ENCODE peak calls at places on chromosomes 4 and X, in eight cellular contexts. One of them, this sample, is unnamed.

GRCh38 chr4:90069151-90069550 is 58.0 kb upstream of the CCSER1 start:
- DNase-seq in activated CD8-positive, alpha-beta T cell treated with anti-CD3 and anti-CD28 coated beads for 36 hours: no peak
- DNase-seq in GOT3: no peak
- DNase-seq in substantia nigra: no peak
- DNase-seq in NCI-H1092 treated with DMSO at 0.1 percent for 48 hours: no peak
- DNase-seq in astrocyte of the spinal cord: peak
- DNase-seq in AG08396: no peak
- DNase-seq in midbrain: no peak
- DNase-seq in this sample: no peak

GRCh38 chr4:165766976-165767375 is 106.1 kb upstream of the TLL1 start:
- DNase-seq in AG08396: no peak
- DNase-seq in GOT3: no peak
- DNase-seq in astrocyte of the spinal cord: no peak
- DNase-seq in midbrain: no peak
- DNase-seq in activated CD8-positive, alpha-beta T cell treated with anti-CD3 and anti-CD28 coated beads for 36 hours: no peak
- DNase-seq in substantia nigra: no peak
- DNase-seq in NCI-H1092 treated with DMSO at 0.1 percent for 48 hours: no peak
- DNase-seq in this sample: no peak

GRCh38 chrX:53678667-53679066 is 7.9 kb downstream of the HUWE1 start:
- DNase-seq in activated CD8-positive, alpha-beta T cell treated with anti-CD3 and anti-CD28 coated beads for 36 hours: no peak
- DNase-seq in midbrain: no peak
- DNase-seq in NCI-H1092 treated with DMSO at 0.1 percent for 48 hours: no peak
- DNase-seq in AG08396: no peak
- DNase-seq in astrocyte of the spinal cord: no peak
- DNase-seq in GOT3: no peak
- DNase-seq in substantia nigra: no peak
- DNase-seq in this sample: no peak

GRCh38 chr4:148651991-148652390 is 209.8 kb upstream of the NR3C2 start:
- DNase-seq in AG08396: no peak
- DNase-seq in activated CD8-positive, alpha-beta T cell treated with anti-CD3 and anti-CD28 coated beads for 36 hours: no peak
- DNase-seq in GOT3: no peak
- DNase-seq in midbrain: no peak
- DNase-seq in substantia nigra: no peak
- DNase-seq in astrocyte of the spinal cord: no peak
- DNase-seq in NCI-H1092 treated with DMSO at 0.1 percent for 48 hours: no peak
- DNase-seq in this sample: no peak

GRCh38 chr4:136219592-136220125 is 1312.6 kb downstream of the PCDH18 start:
- DNase-seq in substantia nigra: no peak
- DNase-seq in AG08396: no peak
- DNase-seq in midbrain: no peak
- DNase-seq in activated CD8-positive, alpha-beta T cell treated with anti-CD3 and anti-CD28 coated beads for 36 hours: no peak
- DNase-seq in astrocyte of the spinal cord: no peak
- DNase-seq in GOT3: no peak
- DNase-seq in NCI-H1092 treated with DMSO at 0.1 percent for 48 hours: no peak
- DNase-seq in this sample: no peak

GRCh38 chr4:57071340-57071739 is 38.8 kb downstream of the IGFBP7 start:
- DNase-seq in midbrain: no peak
- DNase-seq in astrocyte of the spinal cord: no peak
- DNase-seq in AG08396: no peak
- DNase-seq in activated CD8-positive, alpha-beta T cell treated with anti-CD3 and anti-CD28 coated beads for 36 hours: no peak
- DNase-seq in substantia nigra: no peak
- DNase-seq in GOT3: no peak
- DNase-seq in NCI-H1092 treated with DMSO at 0.1 percent for 48 hours: no peak
- DNase-seq in this sample: peak

GRCh38 chr4:184275766-184276165 is 58.1 kb upstream of the ENPP6 start:
- DNase-seq in substantia nigra: no peak
- DNase-seq in NCI-H1092 treated with DMSO at 0.1 percent for 48 hours: no peak
- DNase-seq in midbrain: no peak
- DNase-seq in AG08396: no peak
- DNase-seq in astrocyte of the spinal cord: no peak
- DNase-seq in activated CD8-positive, alpha-beta T cell treated with anti-CD3 and anti-CD28 coated beads for 36 hours: no peak
- DNase-seq in GOT3: no peak
- DNase-seq in this sample: no peak

GRCh38 chrX:118116308-118117068 is at the start of gene KLHL13:
- DNase-seq in midbrain: peak
- DNase-seq in GOT3: no peak
- DNase-seq in AG08396: peak
- DNase-seq in substantia nigra: peak
- DNase-seq in NCI-H1092 treated with DMSO at 0.1 percent for 48 hours: peak
- DNase-seq in astrocyte of the spinal cord: peak
- DNase-seq in activated CD8-positive, alpha-beta T cell treated with anti-CD3 and anti-CD28 coated beads for 36 hours: peak
- DNase-seq in this sample: peak

GRCh38 chr4:108620933-108621905 is 843 bp downstream of the RPL34 start:
- DNase-seq in NCI-H1092 treated with DMSO at 0.1 percent for 48 hours: no peak
- DNase-seq in GOT3: no peak
- DNase-seq in substantia nigra: no peak
- DNase-seq in midbrain: no peak
- DNase-seq in activated CD8-positive, alpha-beta T cell treated with anti-CD3 and anti-CD28 coated beads for 36 hours: peak
- DNase-seq in AG08396: no peak
- DNase-seq in astrocyte of the spinal cord: no peak
- DNase-seq in this sample: no peak

GRCh38 chr4:139606600-139607301 is 50.7 kb upstream of the SETD7 start:
- DNase-seq in activated CD8-positive, alpha-beta T cell treated with anti-CD3 and anti-CD28 coated beads for 36 hours: peak
- DNase-seq in AG08396: no peak
- DNase-seq in astrocyte of the spinal cord: peak
- DNase-seq in GOT3: no peak
- DNase-seq in NCI-H1092 treated with DMSO at 0.1 percent for 48 hours: no peak
- DNase-seq in substantia nigra: no peak
- DNase-seq in midbrain: no peak
- DNase-seq in this sample: peak

GRCh38 chrX:8689473-8689872 is 42.5 kb downstream of the ANOS1 start:
- DNase-seq in NCI-H1092 treated with DMSO at 0.1 percent for 48 hours: no peak
- DNase-seq in AG08396: no peak
- DNase-seq in substantia nigra: no peak
- DNase-seq in midbrain: no peak
- DNase-seq in GOT3: no peak
- DNase-seq in activated CD8-positive, alpha-beta T cell treated with anti-CD3 and anti-CD28 coated beads for 36 hours: no peak
- DNase-seq in astrocyte of the spinal cord: no peak
- DNase-seq in this sample: no peak

GRCh38 chrX:24002167-24002566 is 24.8 kb downstream of the KLHL15 start:
- DNase-seq in GOT3: no peak
- DNase-seq in substantia nigra: no peak
- DNase-seq in AG08396: no peak
- DNase-seq in astrocyte of the spinal cord: no peak
- DNase-seq in NCI-H1092 treated with DMSO at 0.1 percent for 48 hours: no peak
- DNase-seq in midbrain: no peak
- DNase-seq in activated CD8-positive, alpha-beta T cell treated with anti-CD3 and anti-CD28 coated beads for 36 hours: no peak
- DNase-seq in this sample: no peak

GRCh38 chr4:2837904-2838496 is 5.6 kb upstream of the ADD1 start:
- DNase-seq in NCI-H1092 treated with DMSO at 0.1 percent for 48 hours: no peak
- DNase-seq in midbrain: peak
- DNase-seq in astrocyte of the spinal cord: no peak
- DNase-seq in GOT3: no peak
- DNase-seq in AG08396: peak
- DNase-seq in substantia nigra: no peak
- DNase-seq in activated CD8-positive, alpha-beta T cell treated with anti-CD3 and anti-CD28 coated beads for 36 hours: peak
- DNase-seq in this sample: peak

GRCh38 chr4:86279247-86279960 is 80.4 kb downstream of the MAPK10 start:
- DNase-seq in activated CD8-positive, alpha-beta T cell treated with anti-CD3 and anti-CD28 coated beads for 36 hours: no peak
- DNase-seq in AG08396: no peak
- DNase-seq in NCI-H1092 treated with DMSO at 0.1 percent for 48 hours: no peak
- DNase-seq in substantia nigra: no peak
- DNase-seq in midbrain: no peak
- DNase-seq in GOT3: no peak
- DNase-seq in astrocyte of the spinal cord: no peak
- DNase-seq in this sample: no peak

GRCh38 chrX:275967-276587 is 5.1 kb upstream of the PLCXD1 start:
- DNase-seq in activated CD8-positive, alpha-beta T cell treated with anti-CD3 and anti-CD28 coated beads for 36 hours: peak
- DNase-seq in GOT3: no peak
- DNase-seq in substantia nigra: no peak
- DNase-seq in midbrain: no peak
- DNase-seq in astrocyte of the spinal cord: peak
- DNase-seq in AG08396: peak
- DNase-seq in NCI-H1092 treated with DMSO at 0.1 percent for 48 hours: no peak
- DNase-seq in this sample: peak

GRCh38 chr4:112978691-112979472 is 70.6 kb upstream of the ANK2 start:
- DNase-seq in AG08396: peak
- DNase-seq in GOT3: no peak
- DNase-seq in substantia nigra: no peak
- DNase-seq in NCI-H1092 treated with DMSO at 0.1 percent for 48 hours: no peak
- DNase-seq in astrocyte of the spinal cord: peak
- DNase-seq in midbrain: no peak
- DNase-seq in activated CD8-positive, alpha-beta T cell treated with anti-CD3 and anti-CD28 coated beads for 36 hours: no peak
- DNase-seq in this sample: peak

GRCh38 chr4:99447079-99447478 is 11.9 kb upstream of the ADH7 start:
- DNase-seq in astrocyte of the spinal cord: peak
- DNase-seq in GOT3: no peak
- DNase-seq in activated CD8-positive, alpha-beta T cell treated with anti-CD3 and anti-CD28 coated beads for 36 hours: peak
- DNase-seq in AG08396: peak
- DNase-seq in midbrain: no peak
- DNase-seq in substantia nigra: no peak
- DNase-seq in NCI-H1092 treated with DMSO at 0.1 percent for 48 hours: no peak
- DNase-seq in this sample: peak

GRCh38 chr4:151599876-151600275 is 160.9 kb downstream of the GATB start:
- DNase-seq in substantia nigra: no peak
- DNase-seq in midbrain: no peak
- DNase-seq in GOT3: no peak
- DNase-seq in NCI-H1092 treated with DMSO at 0.1 percent for 48 hours: no peak
- DNase-seq in activated CD8-positive, alpha-beta T cell treated with anti-CD3 and anti-CD28 coated beads for 36 hours: no peak
- DNase-seq in AG08396: no peak
- DNase-seq in astrocyte of the spinal cord: no peak
- DNase-seq in this sample: peak

GRCh38 chrX:145848857-145849256 is 31.2 kb downstream of the SLITRK2 start:
- DNase-seq in AG08396: no peak
- DNase-seq in midbrain: no peak
- DNase-seq in GOT3: no peak
- DNase-seq in NCI-H1092 treated with DMSO at 0.1 percent for 48 hours: no peak
- DNase-seq in activated CD8-positive, alpha-beta T cell treated with anti-CD3 and anti-CD28 coated beads for 36 hours: no peak
- DNase-seq in astrocyte of the spinal cord: no peak
- DNase-seq in substantia nigra: no peak
- DNase-seq in this sample: no peak

GRCh38 chr4:1167244-1167949 is 5.0 kb downstream of the SPON2 start:
- DNase-seq in AG08396: peak
- DNase-seq in midbrain: peak
- DNase-seq in GOT3: no peak
- DNase-seq in activated CD8-positive, alpha-beta T cell treated with anti-CD3 and anti-CD28 coated beads for 36 hours: peak
- DNase-seq in NCI-H1092 treated with DMSO at 0.1 percent for 48 hours: peak
- DNase-seq in substantia nigra: no peak
- DNase-seq in astrocyte of the spinal cord: peak
- DNase-seq in this sample: peak

GRCh38 chrX:65677954-65678469 is 10.6 kb downstream of the MSN start:
- DNase-seq in AG08396: peak
- DNase-seq in GOT3: peak
- DNase-seq in astrocyte of the spinal cord: peak
- DNase-seq in substantia nigra: no peak
- DNase-seq in NCI-H1092 treated with DMSO at 0.1 percent for 48 hours: no peak
- DNase-seq in activated CD8-positive, alpha-beta T cell treated with anti-CD3 and anti-CD28 coated beads for 36 hours: no peak
- DNase-seq in midbrain: no peak
- DNase-seq in this sample: peak

GRCh38 chrX:21581479-21581878 is 76.7 kb downstream of the KLHL34 start:
- DNase-seq in GOT3: no peak
- DNase-seq in midbrain: no peak
- DNase-seq in NCI-H1092 treated with DMSO at 0.1 percent for 48 hours: no peak
- DNase-seq in astrocyte of the spinal cord: no peak
- DNase-seq in AG08396: no peak
- DNase-seq in activated CD8-positive, alpha-beta T cell treated with anti-CD3 and anti-CD28 coated beads for 36 hours: no peak
- DNase-seq in substantia nigra: no peak
- DNase-seq in this sample: no peak

GRCh38 chr4:185096032-185096653 is 46.9 kb upstream of the SLC25A4 start:
- DNase-seq in activated CD8-positive, alpha-beta T cell treated with anti-CD3 and anti-CD28 coated beads for 36 hours: peak
- DNase-seq in NCI-H1092 treated with DMSO at 0.1 percent for 48 hours: peak
- DNase-seq in midbrain: peak
- DNase-seq in astrocyte of the spinal cord: peak
- DNase-seq in AG08396: peak
- DNase-seq in GOT3: no peak
- DNase-seq in substantia nigra: no peak
- DNase-seq in this sample: peak

GRCh38 chrX:139844163-139844562 is 88.7 kb downstream of the ATP11C start:
- DNase-seq in AG08396: no peak
- DNase-seq in astrocyte of the spinal cord: no peak
- DNase-seq in activated CD8-positive, alpha-beta T cell treated with anti-CD3 and anti-CD28 coated beads for 36 hours: peak
- DNase-seq in GOT3: no peak
- DNase-seq in substantia nigra: no peak
- DNase-seq in NCI-H1092 treated with DMSO at 0.1 percent for 48 hours: no peak
- DNase-seq in midbrain: no peak
- DNase-seq in this sample: no peak

GRCh38 chr4:74181225-74181624 is 23.3 kb downstream of the MTHFD2L start:
- DNase-seq in activated CD8-positive, alpha-beta T cell treated with anti-CD3 and anti-CD28 coated beads for 36 hours: no peak
- DNase-seq in midbrain: no peak
- DNase-seq in NCI-H1092 treated with DMSO at 0.1 percent for 48 hours: no peak
- DNase-seq in substantia nigra: no peak
- DNase-seq in GOT3: no peak
- DNase-seq in AG08396: no peak
- DNase-seq in astrocyte of the spinal cord: peak
- DNase-seq in this sample: no peak

GRCh38 chr4:137532869-137533236 is 559 bp upstream of the PCDH18 start:
- DNase-seq in GOT3: no peak
- DNase-seq in AG08396: no peak
- DNase-seq in midbrain: peak
- DNase-seq in substantia nigra: no peak
- DNase-seq in NCI-H1092 treated with DMSO at 0.1 percent for 48 hours: no peak
- DNase-seq in astrocyte of the spinal cord: peak
- DNase-seq in activated CD8-positive, alpha-beta T cell treated with anti-CD3 and anti-CD28 coated beads for 36 hours: no peak
- DNase-seq in this sample: no peak

GRCh38 chr4:95289028-95289634 is 259.6 kb downstream of the UNC5C start:
- DNase-seq in AG08396: no peak
- DNase-seq in activated CD8-positive, alpha-beta T cell treated with anti-CD3 and anti-CD28 coated beads for 36 hours: no peak
- DNase-seq in substantia nigra: no peak
- DNase-seq in astrocyte of the spinal cord: peak
- DNase-seq in GOT3: no peak
- DNase-seq in NCI-H1092 treated with DMSO at 0.1 percent for 48 hours: no peak
- DNase-seq in midbrain: no peak
- DNase-seq in this sample: no peak

GRCh38 chr4:80006935-80007744 is 65.9 kb downstream of the ANTXR2 start:
- DNase-seq in AG08396: no peak
- DNase-seq in GOT3: no peak
- DNase-seq in astrocyte of the spinal cord: peak
- DNase-seq in substantia nigra: no peak
- DNase-seq in NCI-H1092 treated with DMSO at 0.1 percent for 48 hours: no peak
- DNase-seq in midbrain: no peak
- DNase-seq in activated CD8-positive, alpha-beta T cell treated with anti-CD3 and anti-CD28 coated beads for 36 hours: peak
- DNase-seq in this sample: peak

GRCh38 chr4:173293663-173294062 is 40.5 kb downstream of the HMGB2 start:
- DNase-seq in midbrain: no peak
- DNase-seq in AG08396: no peak
- DNase-seq in NCI-H1092 treated with DMSO at 0.1 percent for 48 hours: no peak
- DNase-seq in GOT3: no peak
- DNase-seq in astrocyte of the spinal cord: no peak
- DNase-seq in activated CD8-positive, alpha-beta T cell treated with anti-CD3 and anti-CD28 coated beads for 36 hours: no peak
- DNase-seq in substantia nigra: no peak
- DNase-seq in this sample: no peak

GRCh38 chr4:85707591-85707990 is 232.6 kb downstream of the ARHGAP24 start:
- DNase-seq in astrocyte of the spinal cord: no peak
- DNase-seq in GOT3: no peak
- DNase-seq in substantia nigra: no peak
- DNase-seq in activated CD8-positive, alpha-beta T cell treated with anti-CD3 and anti-CD28 coated beads for 36 hours: no peak
- DNase-seq in NCI-H1092 treated with DMSO at 0.1 percent for 48 hours: no peak
- DNase-seq in AG08396: no peak
- DNase-seq in midbrain: no peak
- DNase-seq in this sample: no peak

GRCh38 chrX:132651411-132652086 is 162.7 kb upstream of the MBNL3 start:
- DNase-seq in NCI-H1092 treated with DMSO at 0.1 percent for 48 hours: no peak
- DNase-seq in AG08396: no peak
- DNase-seq in GOT3: no peak
- DNase-seq in astrocyte of the spinal cord: peak
- DNase-seq in activated CD8-positive, alpha-beta T cell treated with anti-CD3 and anti-CD28 coated beads for 36 hours: no peak
- DNase-seq in midbrain: no peak
- DNase-seq in substantia nigra: no peak
- DNase-seq in this sample: peak

GRCh38 chr4:4289055-4289454 is 899 bp downstream of the LYAR start:
- DNase-seq in astrocyte of the spinal cord: no peak
- DNase-seq in NCI-H1092 treated with DMSO at 0.1 percent for 48 hours: no peak
- DNase-seq in substantia nigra: no peak
- DNase-seq in GOT3: no peak
- DNase-seq in AG08396: no peak
- DNase-seq in midbrain: no peak
- DNase-seq in activated CD8-positive, alpha-beta T cell treated with anti-CD3 and anti-CD28 coated beads for 36 hours: peak
- DNase-seq in this sample: no peak

GRCh38 chr4:42954925-42955669 is 62.6 kb downstream of the GRXCR1 start:
- DNase-seq in substantia nigra: no peak
- DNase-seq in NCI-H1092 treated with DMSO at 0.1 percent for 48 hours: peak
- DNase-seq in AG08396: no peak
- DNase-seq in astrocyte of the spinal cord: no peak
- DNase-seq in midbrain: no peak
- DNase-seq in activated CD8-positive, alpha-beta T cell treated with anti-CD3 and anti-CD28 coated beads for 36 hours: no peak
- DNase-seq in GOT3: no peak
- DNase-seq in this sample: no peak

GRCh38 chr4:18138076-18138665 is 116.6 kb upstream of the LCORL start:
- DNase-seq in GOT3: no peak
- DNase-seq in substantia nigra: no peak
- DNase-seq in NCI-H1092 treated with DMSO at 0.1 percent for 48 hours: no peak
- DNase-seq in activated CD8-positive, alpha-beta T cell treated with anti-CD3 and anti-CD28 coated beads for 36 hours: no peak
- DNase-seq in astrocyte of the spinal cord: no peak
- DNase-seq in AG08396: no peak
- DNase-seq in midbrain: no peak
- DNase-seq in this sample: no peak

This sample was measured in foreskin fibroblast.